ENCODE peak calls at places on chromosomes 7 and 10, in five cellular contexts. D, A, V, P and I are unnamed samples.

GRCh38 chr7:47183896-47184629 is 397.8 kb downstream of the TNS3 start:
- DNase-seq in D (no peak), V (no peak), P (no peak), A (no peak), I (no peak)

GRCh38 chr10:47445720-47446119 is 38.2 kb downstream of the ANXA8 start:
- DNase-seq in V (no peak), A (no peak), D (no peak), P (no peak), I (no peak)

GRCh38 chr7:134375206-134375605 is 58.5 kb upstream of the SLC35B4 start:
- DNase-seq in V (peak), A (no peak), P (no peak), D (no peak), I (no peak)

GRCh38 chr7:131745645-131746248 is 189.3 kb upstream of the PODXL start:
- DNase-seq in P (no peak), D (peak), V (peak), A (no peak), I (no peak)

GRCh38 chr10:104330168-104331117 is 7.8 kb downstream of the ITPRIP start:
- DNase-seq in D (peak), V (peak), A (no peak), P (no peak), I (peak)

GRCh38 chr10:46020871-46021553 is 9.4 kb downstream of the NCOA4 start:
- DNase-seq in A (no peak), D (peak), P (no peak), V (peak), I (no peak)

GRCh38 chr7:151837285-151838042 is 39.5 kb downstream of the PRKAG2 start:
- DNase-seq in A (no peak), V (no peak), D (no peak), P (no peak), I (peak)

GRCh38 chr7:55073051-55073511 is 54.3 kb downstream of the EGFR start:
- DNase-seq in P (no peak), D (peak), V (peak), A (no peak), I (no peak)

GRCh38 chr10:412109-412508 is 276.9 kb downstream of the ZMYND11 start:
- DNase-seq in P (no peak), V (no peak), D (peak), A (no peak), I (no peak)

GRCh38 chr10:69269761-69270160 is 8.5 kb upstream of the HK1 start:
- DNase-seq in P (no peak), D (no peak), V (peak), A (no peak), I (no peak)

GRCh38 chr7:91995391-91995790 is 54.7 kb downstream of the AKAP9 start:
- DNase-seq in V (no peak), D (no peak), A (no peak), P (no peak), I (no peak)

GRCh38 chr7:91988213-91988612 is 47.6 kb downstream of the AKAP9 start:
- DNase-seq in V (no peak), A (no peak), D (no peak), P (no peak), I (no peak)

GRCh38 chr7:91999631-92000571 is 59.2 kb downstream of the AKAP9 start:
- DNase-seq in D (no peak), P (no peak), A (no peak), V (no peak), I (no peak)

DNA sequence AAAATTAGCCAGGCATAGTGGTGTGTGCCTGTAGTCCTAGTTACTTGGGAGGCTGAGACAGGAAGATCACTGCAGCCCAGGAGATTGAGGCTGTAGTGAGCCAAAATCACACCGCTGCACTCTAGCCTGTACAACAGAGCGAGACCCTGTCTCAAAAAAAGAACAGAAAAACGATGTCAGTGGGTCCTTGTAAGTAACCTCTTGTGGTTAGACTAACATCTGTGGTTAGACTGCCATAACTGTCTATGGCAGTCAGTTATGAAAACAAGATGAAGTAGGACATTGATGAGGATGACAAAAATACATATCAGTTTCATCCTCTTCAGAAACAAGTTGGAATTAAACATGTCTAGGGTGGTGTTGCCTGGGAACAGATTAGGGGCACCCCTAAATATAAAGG is 53.3 kb downstream of the AKAP9 start:
- DNase-seq in D (peak), P (no peak), V (no peak), A (no peak), I (no peak)
- H3K9ac ChIP-seq in D (no peak), P (no peak), V (no peak), A (no peak), I (no peak)

DNA sequence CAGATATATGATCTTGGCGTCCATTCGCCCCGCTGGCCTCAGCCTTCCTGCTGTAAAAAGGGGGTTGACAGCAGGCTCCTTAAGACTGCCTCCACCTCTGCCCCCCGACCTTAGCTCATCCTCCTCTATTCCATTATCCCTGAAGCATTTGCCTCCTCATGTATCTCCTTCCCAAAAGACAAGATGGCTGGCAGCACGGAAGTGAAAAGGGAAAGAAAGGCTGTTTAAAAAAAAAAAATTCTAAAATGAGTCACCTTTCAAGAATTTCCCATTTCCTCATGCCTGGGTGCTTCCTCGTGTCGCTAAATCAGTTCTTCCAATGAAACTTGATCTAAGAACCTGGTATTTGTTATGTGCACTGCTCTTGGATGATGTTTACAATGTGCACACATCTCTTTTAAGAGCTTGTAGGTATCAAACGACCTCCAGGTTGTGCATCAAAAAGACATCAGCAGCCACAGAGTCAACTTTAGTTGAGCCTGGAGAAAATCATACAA is 1.7 kb downstream of the SCRN1 start:
- DNase-seq in A (peak), P (no peak), D (peak), V (peak), I (no peak)
- H3K4me3 ChIP-seq in A (peak), P (no peak), D (peak), V (peak), I (peak)

GRCh38 chr10:79331709-79332108 is 15.6 kb upstream of the PPIF start:
- DNase-seq in V (peak), A (no peak), D (peak), P (no peak), I (no peak)
- H3K9ac ChIP-seq in V (peak), A (peak), D (no peak), P (no peak), I (no peak)

DNA sequence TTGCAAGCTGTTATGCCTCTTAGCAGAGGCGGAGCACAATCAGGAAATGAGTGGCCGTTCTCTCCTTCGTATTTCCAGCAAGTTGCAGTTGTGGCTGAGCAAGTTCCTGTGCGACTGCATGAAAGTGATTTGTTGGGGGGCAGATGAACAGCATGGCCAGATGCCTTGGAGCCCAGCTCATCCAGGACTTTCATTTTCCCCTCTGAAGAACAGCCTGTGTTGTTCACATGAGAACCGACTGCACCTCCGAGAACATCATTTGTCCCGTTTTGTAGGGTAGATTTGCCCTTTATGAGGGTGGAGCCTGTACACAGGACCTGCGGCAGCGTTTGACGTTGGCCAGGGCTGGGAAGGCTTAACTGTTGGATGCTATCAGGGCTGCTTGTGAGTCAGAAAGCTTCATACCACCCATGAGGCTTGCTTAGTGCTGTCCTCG is 4.4 kb downstream of the BAG3 start:
- DNase-seq in V (peak), P (peak), A (peak), D (peak), I (peak)
- H3K4me3 ChIP-seq in V (peak), P (no peak), A (peak), D (peak), I (peak)

GRCh38 chr10:53601260-53601875 is 828.8 kb upstream of the MBL2 start:
- DNase-seq in D (peak), P (no peak), V (peak), A (peak), I (no peak)

GRCh38 chr10:53597835-53598251 is 825.3 kb upstream of the MBL2 start:
- DNase-seq in A (no peak), D (peak), P (no peak), V (no peak), I (no peak)

GRCh38 chr10:53598914-53599313 is 826.3 kb upstream of the MBL2 start:
- DNase-seq in V (peak), P (no peak), D (peak), A (no peak), I (no peak)
- H3K9ac ChIP-seq in V (no peak), P (no peak), D (no peak), A (no peak), I (no peak)

DNA sequence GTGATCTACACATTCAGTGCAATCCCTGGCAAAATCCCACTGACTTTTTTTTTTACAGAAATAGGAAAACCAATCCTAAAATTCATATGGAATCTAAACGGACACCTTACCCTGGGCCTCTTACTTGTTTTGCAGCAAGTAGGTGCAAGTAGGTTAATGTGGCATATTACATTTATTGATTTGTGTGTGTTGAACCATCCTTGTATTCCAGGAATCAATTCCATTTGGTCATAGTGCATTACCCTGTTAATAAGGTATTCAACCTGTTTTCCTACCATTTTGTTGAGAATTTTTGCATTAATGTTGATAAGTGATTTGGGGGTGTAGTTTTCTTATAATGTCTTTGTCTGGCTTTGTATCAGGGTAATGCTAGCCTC is 13.6 kb upstream of the FKBP9 start:
- DNase-seq in D (no peak), V (no peak), A (no peak), P (no peak), I (no peak)
- H3K4me3 ChIP-seq in D (no peak), V (no peak), A (no peak), P (no peak), I (no peak)

DNA sequence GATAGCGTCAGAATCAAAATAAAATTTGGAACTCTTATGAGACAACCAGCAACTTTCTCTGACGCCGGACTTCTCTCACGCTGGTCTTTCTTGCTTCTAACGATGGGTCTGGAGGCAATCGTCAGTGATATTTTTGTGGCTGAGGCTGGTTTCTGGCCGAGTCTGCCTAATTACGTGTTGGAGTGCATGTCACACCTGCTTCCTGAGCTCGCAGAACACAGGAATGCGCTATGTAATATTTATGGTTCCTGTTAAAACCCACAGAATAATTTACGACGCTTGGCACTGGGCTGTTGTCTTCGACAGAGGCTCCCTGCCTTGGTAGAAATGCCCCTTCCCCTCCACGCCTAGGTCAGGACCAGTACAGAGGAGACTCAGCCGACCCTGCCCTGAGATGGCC is 64.9 kb downstream of the NPTX2 start:
- DNase-seq in P (no peak), A (no peak), V (peak), D (no peak), I (no peak)
- H3K9ac ChIP-seq in P (no peak), A (no peak), V (no peak), D (no peak), I (no peak)